ENCODE peak calls at places on chromosome 9, in ten cellular contexts. X is Peyer's patch; M is cardiac muscle cell; N is GM23248; S is PC-3; K is stomach; W is neural progenitor cell; G is esophagus squamous epithelium; V is brain microvascular endothelial cell; E is CD4-positive, alpha-beta memory T cell. L is an unnamed sample.

GRCh38 chr9:121599186-121599871 is 52.1 kb upstream of the DAB2IP start:
- DNase-seq in X (no peak), M (peak), N (peak), S (peak), K (peak), W (peak), G (no peak), V (no peak), E (no peak), L (peak)

GRCh38 chr9:87479801-87480201 is 17.9 kb upstream of the DAPK1 start:
- DNase-seq in X (no peak), M (no peak), N (no peak), S (no peak), K (no peak), W (no peak), G (no peak), V (peak), E (no peak), L (peak)

GRCh38 chr9:78437721-78438610 is 141.0 kb downstream of the PSAT1 start:
- DNase-seq in X (no peak), M (no peak), N (no peak), S (no peak), K (no peak), W (peak), G (no peak), V (no peak), E (no peak), L (no peak)

GRCh38 chr9:97723819-97724218 is 26.7 kb upstream of the XPA start:
- DNase-seq in X (no peak), M (no peak), N (no peak), S (peak), K (no peak), W (no peak), G (no peak), V (no peak), E (no peak), L (no peak)

GRCh38 chr9:137438591-137439157 is 2.5 kb downstream of the ENTPD8 start:
- DNase-seq in X (no peak), M (no peak), N (no peak), S (no peak), K (no peak), W (no peak), G (no peak), V (no peak), E (no peak), L (peak)

GRCh38 chr9:84597131-84597530 is 72.4 kb upstream of the NTRK2 start:
- DNase-seq in X (no peak), M (no peak), N (no peak), S (no peak), K (no peak), W (no peak), G (no peak), V (no peak), E (no peak), L (no peak)

GRCh38 chr9:120310035-120310434 is 269.9 kb downstream of the CDK5RAP2 start:
- DNase-seq in X (no peak), M (no peak), N (no peak), S (no peak), K (no peak), W (no peak), G (no peak), V (no peak), E (no peak), L (no peak)

GRCh38 chr9:123176230-123176629 is 92.2 kb downstream of the STRBP start:
- DNase-seq in X (no peak), M (no peak), N (peak), S (peak), K (no peak), W (no peak), G (no peak), V (no peak), E (no peak), L (no peak)

GRCh38 chr9:20640331-20641187 is 18.3 kb upstream of the MLLT3 start:
- DNase-seq in X (peak), M (peak), N (peak), S (peak), K (peak), W (no peak), G (no peak), V (peak), E (peak), L (peak)

GRCh38 chr9:110156902-110157301 is 51.1 kb downstream of the C9orf152 start:
- DNase-seq in X (no peak), M (no peak), N (peak), S (no peak), K (no peak), W (no peak), G (no peak), V (peak), E (peak), L (no peak)

GRCh38 chr9:17322882-17323864 is 188.3 kb downstream of the CNTLN start:
- DNase-seq in X (no peak), M (no peak), N (no peak), S (no peak), K (no peak), W (no peak), G (no peak), V (no peak), E (no peak), L (no peak)

DNA sequence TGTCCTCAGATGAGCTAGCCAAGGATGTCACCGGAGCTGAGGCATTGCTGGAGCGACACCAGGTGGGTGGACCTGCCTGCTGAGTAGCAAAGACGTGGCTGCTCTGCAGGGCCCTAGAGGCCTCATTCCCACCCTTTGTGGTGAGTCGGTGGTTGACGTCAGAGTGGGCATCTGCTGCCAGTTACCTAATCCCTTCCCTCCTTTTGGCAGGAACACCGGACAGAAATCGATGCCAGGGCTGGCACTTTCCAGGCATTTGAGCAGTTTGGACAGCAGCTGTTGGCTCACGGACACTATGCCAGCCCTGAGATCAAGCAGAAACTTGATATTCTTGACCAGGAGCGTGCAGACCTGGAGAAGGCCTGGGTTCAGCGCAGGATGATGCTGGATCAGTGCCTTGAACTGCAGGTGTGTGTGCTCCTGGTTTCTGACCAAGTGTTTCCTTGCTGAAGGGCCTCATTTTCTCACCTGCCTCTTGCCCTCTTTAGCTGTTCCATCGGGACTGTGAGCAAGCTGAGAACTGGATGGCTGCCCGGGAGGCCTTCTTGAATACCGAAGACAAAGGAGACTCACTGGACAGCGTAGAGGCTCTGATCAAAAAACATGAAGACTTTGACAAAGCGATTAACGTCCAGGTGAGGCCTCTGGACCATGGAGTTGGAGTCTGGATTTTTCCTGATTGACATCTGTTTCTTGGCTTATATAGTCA is 48.9 kb downstream of the DYNC2I2 start:
- DNase-seq in X (no peak), M (no peak), N (peak), S (peak), K (peak), W (no peak), G (no peak), V (no peak), E (no peak), L (peak)
- H3K27ac ChIP-seq in X (peak), M (no peak), N (peak), S (peak), K (no peak), W (no peak), G (peak), V (no peak), E (no peak), L (peak)

GRCh38 chr9:5449521-5450359 is 602 bp upstream of the CD274 start:
- DNase-seq in X (no peak), M (no peak), N (peak), S (peak), K (no peak), W (no peak), G (no peak), V (no peak), E (no peak), L (no peak)
- H3K4me3 ChIP-seq in X (peak), M (peak), N (peak), S (peak), K (peak), W (peak), G (peak), V (peak), E (peak), L (peak)

GRCh38 chr9:89555426-89556375 is 49.1 kb upstream of the GADD45G start:
- DNase-seq in X (no peak), M (no peak), N (no peak), S (no peak), K (no peak), W (no peak), G (no peak), V (no peak), E (no peak), L (no peak)
- H3K27ac ChIP-seq in X (peak), M (no peak), N (no peak), S (no peak), K (peak), W (no peak), G (peak), V (peak), E (no peak), L (no peak)

DNA sequence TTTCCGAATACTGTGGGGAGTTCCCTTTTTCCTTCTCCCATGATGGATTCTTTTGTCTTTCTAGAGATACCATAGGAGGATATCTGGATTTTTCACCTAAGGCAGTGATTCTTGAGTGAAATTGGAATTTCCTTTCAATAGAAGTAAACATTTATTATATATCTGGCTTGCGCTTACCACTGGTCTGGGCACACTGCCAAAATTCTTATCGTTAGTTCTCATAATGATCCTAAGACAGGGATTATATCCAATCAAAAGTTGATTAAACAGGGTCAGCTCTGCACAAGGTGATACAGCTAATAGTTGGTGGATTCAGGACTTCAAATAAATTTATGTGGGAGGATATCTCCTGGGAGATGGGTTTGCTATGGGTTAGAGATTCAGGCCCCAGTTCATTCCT is 9.6 kb downstream of the TLE4 start:
- DNase-seq in X (no peak), M (no peak), N (peak), S (no peak), K (peak), W (no peak), G (no peak), V (peak), E (peak), L (no peak)
- H3K4me3 ChIP-seq in X (no peak), M (no peak), N (peak), S (no peak), K (no peak), W (peak), G (no peak), V (no peak), E (no peak), L (no peak)

DNA sequence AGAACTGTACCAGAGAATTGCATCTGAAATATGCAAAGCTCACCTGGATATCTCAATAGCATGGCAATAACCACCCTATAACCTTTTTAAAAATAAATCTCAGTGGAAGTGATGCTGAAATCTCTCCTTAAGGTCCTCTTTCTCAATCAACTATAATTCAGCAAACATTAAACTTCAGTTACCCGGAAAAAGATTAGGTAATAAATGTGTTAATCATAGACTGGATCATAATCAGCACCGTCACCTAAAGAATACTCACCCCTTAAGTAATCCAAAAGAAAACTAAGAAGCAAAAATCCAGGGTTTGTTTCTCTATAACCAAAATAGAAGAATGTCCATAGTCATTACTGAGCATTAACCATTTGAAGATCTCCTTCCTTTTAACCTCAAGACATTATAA is 44.3 kb upstream of the DENND4C start:
- DNase-seq in X (no peak), M (no peak), N (peak), S (no peak), K (no peak), W (no peak), G (no peak), V (no peak), E (no peak), L (no peak)
- H3K27ac ChIP-seq in X (peak), M (no peak), N (peak), S (no peak), K (no peak), W (no peak), G (no peak), V (no peak), E (no peak), L (no peak)

DNA sequence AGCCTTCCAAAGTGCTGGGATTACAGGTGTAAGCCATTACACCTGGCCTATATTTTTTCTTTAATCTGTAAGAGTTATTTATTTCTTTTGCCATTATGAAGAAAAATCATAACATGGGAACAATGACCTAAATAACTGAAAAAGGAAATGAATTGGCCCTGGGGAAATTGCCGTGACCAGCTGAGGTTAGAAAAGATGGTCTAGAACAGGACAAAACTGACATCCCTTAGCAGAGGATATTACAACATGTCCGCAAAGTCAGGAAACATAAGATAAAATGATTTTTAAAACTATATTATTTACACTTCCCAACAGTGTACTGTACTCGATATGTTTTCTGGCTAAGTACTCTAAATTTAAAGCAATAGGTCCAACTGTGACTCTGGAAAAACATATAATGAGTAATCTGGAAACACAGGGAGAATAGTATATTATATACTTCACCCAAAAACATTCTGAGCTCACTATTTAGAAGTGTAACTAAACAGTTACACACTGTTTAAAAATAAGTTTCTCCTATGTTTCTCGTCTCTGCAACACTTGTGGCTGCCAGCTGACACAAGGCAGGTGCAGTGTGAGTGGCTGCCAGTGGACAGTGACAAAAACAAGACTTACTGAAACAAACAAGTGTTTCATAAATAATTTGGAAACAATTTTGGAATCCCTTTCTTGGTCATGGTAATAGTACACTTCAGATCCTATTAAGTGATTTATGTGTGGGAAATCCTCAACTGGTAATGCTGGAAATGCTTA is 69.0 kb downstream of the C9orf85 start:
- DNase-seq in X (no peak), M (peak), N (no peak), S (no peak), K (no peak), W (no peak), G (no peak), V (no peak), E (no peak), L (no peak)
- H3K4me3 ChIP-seq in X (no peak), M (no peak), N (no peak), S (no peak), K (no peak), W (no peak), G (no peak), V (no peak), E (no peak), L (no peak)

DNA sequence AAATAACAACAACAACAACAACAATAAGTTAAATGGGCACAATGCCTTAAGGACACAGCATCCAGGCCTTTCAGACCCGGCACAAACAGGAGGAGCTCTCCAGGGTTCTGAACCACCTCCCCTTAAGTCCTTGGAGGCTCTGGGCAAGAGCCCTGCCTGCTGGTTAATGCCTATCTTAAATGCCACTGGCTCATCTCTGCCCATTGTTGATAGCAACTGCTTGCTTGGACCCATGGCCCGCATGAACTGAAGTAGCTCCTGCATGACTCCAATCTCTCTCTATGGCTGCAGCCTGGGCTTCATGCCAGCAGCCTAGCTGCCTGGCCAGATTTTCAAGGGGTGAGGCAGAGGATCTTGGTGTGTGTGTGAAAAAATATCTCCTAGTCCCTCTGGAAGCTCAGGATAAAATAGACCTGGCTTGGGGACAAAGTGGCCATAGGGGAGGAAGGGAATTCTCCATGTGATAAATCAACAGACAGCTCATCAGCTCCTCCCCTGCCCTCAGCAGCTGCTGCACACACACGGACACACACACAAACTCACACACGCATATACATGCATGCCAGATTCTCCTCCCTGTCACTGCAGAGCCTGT is 27.4 kb downstream of the FAM219A start:
- DNase-seq in X (no peak), M (peak), N (peak), S (peak), K (peak), W (peak), G (no peak), V (peak), E (no peak), L (peak)
- H3K27ac ChIP-seq in X (no peak), M (no peak), N (no peak), S (no peak), K (no peak), W (no peak), G (no peak), V (no peak), E (no peak), L (no peak)

GRCh38 chr9:8800196-8800595 is 1000.6 kb upstream of the DMAC1 start:
- DNase-seq in X (no peak), M (no peak), N (no peak), S (no peak), K (no peak), W (no peak), G (no peak), V (no peak), E (no peak), L (no peak)

GRCh38 chr9:8802242-8802641 is 1002.7 kb upstream of the DMAC1 start:
- DNase-seq in X (no peak), M (no peak), N (no peak), S (no peak), K (no peak), W (no peak), G (no peak), V (no peak), E (no peak), L (no peak)

GRCh38 chr9:8809747-8810146 is 1010.2 kb upstream of the DMAC1 start:
- DNase-seq in X (no peak), M (no peak), N (no peak), S (no peak), K (no peak), W (no peak), G (no peak), V (no peak), E (no peak), L (no peak)

GRCh38 chr9:8804618-8805017 is 1005.0 kb upstream of the DMAC1 start:
- DNase-seq in X (no peak), M (no peak), N (no peak), S (no peak), K (no peak), W (no peak), G (no peak), V (no peak), E (no peak), L (no peak)

GRCh38 chr9:8806150-8806549 is 1006.6 kb upstream of the DMAC1 start:
- DNase-seq in X (no peak), M (no peak), N (no peak), S (no peak), K (no peak), W (no peak), G (no peak), V (no peak), E (no peak), L (no peak)
- H3K4me3 ChIP-seq in X (no peak), M (no peak), N (no peak), S (no peak), K (no peak), W (no peak), G (no peak), V (no peak), E (no peak), L (no peak)

GRCh38 chr9:82170079-82170662 is 181.6 kb downstream of the SPATA31D1 start:
- DNase-seq in X (no peak), M (no peak), N (no peak), S (no peak), K (no peak), W (peak), G (no peak), V (no peak), E (no peak), L (no peak)
- H3K27ac ChIP-seq in X (no peak), M (no peak), N (no peak), S (no peak), K (no peak), W (no peak), G (no peak), V (no peak), E (no peak), L (no peak)

GRCh38 chr9:34380034-34380510 is 3.4 kb upstream of the MYORG start:
- DNase-seq in X (peak), M (peak), N (no peak), S (no peak), K (no peak), W (peak), G (no peak), V (no peak), E (no peak), L (peak)
- H3K4me3 ChIP-seq in X (peak), M (peak), N (no peak), S (no peak), K (peak), W (peak), G (peak), V (peak), E (peak), L (no peak)

L was measured in right cardiac atrium.